ENCODE peak calls at places on chromosomes 5 and 9, in seven cellular contexts. One of them, this sample, is unnamed.

GRCh38 chr5:10719965-10720364 is 41.1 kb downstream of the DAP start:
- DNase-seq in MM.1S: no peak
- DNase-seq in foreskin fibroblast: peak
- DNase-seq in neural progenitor cell: no peak
- DNase-seq in omental fat pad: no peak
- DNase-seq in mucosa of descending colon: no peak
- DNase-seq in mammary epithelial cell: peak
- DNase-seq in this sample: no peak

GRCh38 chr9:78371981-78372380 is 75.1 kb downstream of the PSAT1 start:
- DNase-seq in MM.1S: no peak
- DNase-seq in foreskin fibroblast: no peak
- DNase-seq in neural progenitor cell: no peak
- DNase-seq in omental fat pad: no peak
- DNase-seq in mucosa of descending colon: no peak
- DNase-seq in mammary epithelial cell: no peak
- DNase-seq in this sample: no peak

GRCh38 chr5:59522201-59522831 is 371.2 kb downstream of the PDE4D start:
- DNase-seq in MM.1S: no peak
- DNase-seq in foreskin fibroblast: no peak
- DNase-seq in neural progenitor cell: no peak
- DNase-seq in omental fat pad: no peak
- DNase-seq in mucosa of descending colon: no peak
- DNase-seq in mammary epithelial cell: peak
- DNase-seq in this sample: no peak

GRCh38 chr9:90641868-90642558 is 611 bp downstream of the DIRAS2 start:
- DNase-seq in MM.1S: no peak
- DNase-seq in foreskin fibroblast: peak
- DNase-seq in neural progenitor cell: peak
- DNase-seq in omental fat pad: no peak
- DNase-seq in mucosa of descending colon: no peak
- DNase-seq in mammary epithelial cell: no peak
- DNase-seq in this sample: no peak

GRCh38 chr5:176368726-176369125 is 3.4 kb downstream of the ARL10 start:
- DNase-seq in MM.1S: no peak
- DNase-seq in foreskin fibroblast: no peak
- DNase-seq in neural progenitor cell: no peak
- DNase-seq in omental fat pad: no peak
- DNase-seq in mucosa of descending colon: no peak
- DNase-seq in mammary epithelial cell: no peak
- DNase-seq in this sample: no peak

GRCh38 chr5:98173334-98173733 is 600.1 kb upstream of the RGMB start:
- DNase-seq in MM.1S: no peak
- DNase-seq in foreskin fibroblast: peak
- DNase-seq in neural progenitor cell: no peak
- DNase-seq in omental fat pad: no peak
- DNase-seq in mucosa of descending colon: no peak
- DNase-seq in mammary epithelial cell: peak
- DNase-seq in this sample: no peak

GRCh38 chr9:32577316-32577715 is 4.4 kb upstream of the NDUFB6 start:
- DNase-seq in MM.1S: peak
- DNase-seq in foreskin fibroblast: no peak
- DNase-seq in neural progenitor cell: no peak
- DNase-seq in omental fat pad: no peak
- DNase-seq in mucosa of descending colon: no peak
- DNase-seq in mammary epithelial cell: no peak
- DNase-seq in this sample: no peak

GRCh38 chr5:15627109-15627508 is 127.1 kb downstream of the FBXL7 start:
- DNase-seq in MM.1S: no peak
- DNase-seq in foreskin fibroblast: no peak
- DNase-seq in neural progenitor cell: no peak
- DNase-seq in omental fat pad: no peak
- DNase-seq in mucosa of descending colon: no peak
- DNase-seq in mammary epithelial cell: no peak
- DNase-seq in this sample: no peak

GRCh38 chr9:92609142-92609500 is 60.8 kb downstream of the IPPK start:
- DNase-seq in MM.1S: no peak
- DNase-seq in foreskin fibroblast: peak
- DNase-seq in neural progenitor cell: peak
- DNase-seq in omental fat pad: no peak
- DNase-seq in mucosa of descending colon: no peak
- DNase-seq in mammary epithelial cell: no peak
- DNase-seq in this sample: no peak

GRCh38 chr9:122619996-122620395 is 5.5 kb downstream of the OR1Q1 start:
- DNase-seq in MM.1S: no peak
- DNase-seq in foreskin fibroblast: no peak
- DNase-seq in neural progenitor cell: no peak
- DNase-seq in omental fat pad: no peak
- DNase-seq in mucosa of descending colon: no peak
- DNase-seq in mammary epithelial cell: no peak
- DNase-seq in this sample: no peak

GRCh38 chr9:114250235-114250568 is 72.7 kb upstream of the ORM1 start:
- DNase-seq in MM.1S: no peak
- DNase-seq in foreskin fibroblast: peak
- DNase-seq in neural progenitor cell: no peak
- DNase-seq in omental fat pad: no peak
- DNase-seq in mucosa of descending colon: peak
- DNase-seq in mammary epithelial cell: no peak
- DNase-seq in this sample: no peak

GRCh38 chr9:114283551-114284111 is 39.3 kb upstream of the ORM1 start:
- DNase-seq in MM.1S: no peak
- DNase-seq in foreskin fibroblast: no peak
- DNase-seq in neural progenitor cell: no peak
- DNase-seq in omental fat pad: peak
- DNase-seq in mucosa of descending colon: peak
- DNase-seq in mammary epithelial cell: no peak
- DNase-seq in this sample: no peak

GRCh38 chr5:159337291-159337974 is 7.1 kb upstream of the IL12B start:
- DNase-seq in MM.1S: peak
- DNase-seq in foreskin fibroblast: peak
- DNase-seq in neural progenitor cell: no peak
- DNase-seq in omental fat pad: no peak
- DNase-seq in mucosa of descending colon: no peak
- DNase-seq in mammary epithelial cell: peak
- DNase-seq in this sample: no peak

GRCh38 chr9:31028137-31028536 is 1356.3 kb upstream of the ACO1 start:
- DNase-seq in MM.1S: no peak
- DNase-seq in foreskin fibroblast: no peak
- DNase-seq in neural progenitor cell: no peak
- DNase-seq in omental fat pad: no peak
- DNase-seq in mucosa of descending colon: no peak
- DNase-seq in mammary epithelial cell: no peak
- DNase-seq in this sample: no peak

GRCh38 chr9:2570615-2571479 is 50.7 kb upstream of the VLDLR start:
- DNase-seq in MM.1S: no peak
- DNase-seq in foreskin fibroblast: peak
- DNase-seq in neural progenitor cell: no peak
- DNase-seq in omental fat pad: peak
- DNase-seq in mucosa of descending colon: peak
- DNase-seq in mammary epithelial cell: peak
- DNase-seq in this sample: no peak

GRCh38 chr5:33745101-33745770 is 146.6 kb downstream of the ADAMTS12 start:
- DNase-seq in MM.1S: no peak
- DNase-seq in foreskin fibroblast: peak
- DNase-seq in neural progenitor cell: no peak
- DNase-seq in omental fat pad: no peak
- DNase-seq in mucosa of descending colon: no peak
- DNase-seq in mammary epithelial cell: no peak
- DNase-seq in this sample: no peak

GRCh38 chr5:125152461-125153189 is 406.2 kb upstream of the ZNF608 start:
- DNase-seq in MM.1S: no peak
- DNase-seq in foreskin fibroblast: no peak
- DNase-seq in neural progenitor cell: no peak
- DNase-seq in omental fat pad: no peak
- DNase-seq in mucosa of descending colon: no peak
- DNase-seq in mammary epithelial cell: no peak
- DNase-seq in this sample: no peak

GRCh38 chr5:172553838-172554344 is 87.2 kb upstream of the NEURL1B start:
- DNase-seq in MM.1S: no peak
- DNase-seq in foreskin fibroblast: no peak
- DNase-seq in neural progenitor cell: no peak
- DNase-seq in omental fat pad: no peak
- DNase-seq in mucosa of descending colon: no peak
- DNase-seq in mammary epithelial cell: no peak
- DNase-seq in this sample: no peak

GRCh38 chr5:80487444-80487828 is 464 bp upstream of the FAM151B start:
- DNase-seq in MM.1S: no peak
- DNase-seq in foreskin fibroblast: no peak
- DNase-seq in neural progenitor cell: no peak
- DNase-seq in omental fat pad: no peak
- DNase-seq in mucosa of descending colon: no peak
- DNase-seq in mammary epithelial cell: no peak
- DNase-seq in this sample: no peak

GRCh38 chr9:124066783-124067563 is 55.4 kb downstream of the LHX2 start:
- DNase-seq in MM.1S: no peak
- DNase-seq in foreskin fibroblast: no peak
- DNase-seq in neural progenitor cell: no peak
- DNase-seq in omental fat pad: no peak
- DNase-seq in mucosa of descending colon: no peak
- DNase-seq in mammary epithelial cell: no peak
- DNase-seq in this sample: no peak

GRCh38 chr5:24401767-24402166 is 243.0 kb downstream of the CDH10 start:
- DNase-seq in MM.1S: peak
- DNase-seq in foreskin fibroblast: peak
- DNase-seq in neural progenitor cell: no peak
- DNase-seq in omental fat pad: no peak
- DNase-seq in mucosa of descending colon: no peak
- DNase-seq in mammary epithelial cell: peak
- DNase-seq in this sample: no peak

GRCh38 chr9:12784461-12785250 is 9.8 kb downstream of the LURAP1L start:
- DNase-seq in MM.1S: peak
- DNase-seq in foreskin fibroblast: peak
- DNase-seq in neural progenitor cell: no peak
- DNase-seq in omental fat pad: no peak
- DNase-seq in mucosa of descending colon: no peak
- DNase-seq in mammary epithelial cell: peak
- DNase-seq in this sample: peak

GRCh38 chr5:9474241-9475002 is 71.5 kb downstream of the SEMA5A start:
- DNase-seq in MM.1S: no peak
- DNase-seq in foreskin fibroblast: peak
- DNase-seq in neural progenitor cell: no peak
- DNase-seq in omental fat pad: no peak
- DNase-seq in mucosa of descending colon: no peak
- DNase-seq in mammary epithelial cell: no peak
- DNase-seq in this sample: no peak

GRCh38 chr9:107749787-107750444 is 260.3 kb upstream of the KLF4 start:
- DNase-seq in MM.1S: no peak
- DNase-seq in foreskin fibroblast: peak
- DNase-seq in neural progenitor cell: peak
- DNase-seq in omental fat pad: peak
- DNase-seq in mucosa of descending colon: peak
- DNase-seq in mammary epithelial cell: peak
- DNase-seq in this sample: no peak

GRCh38 chr9:91714020-91714721 is 235.9 kb downstream of the ROR2 start:
- DNase-seq in MM.1S: peak
- DNase-seq in foreskin fibroblast: peak
- DNase-seq in neural progenitor cell: peak
- DNase-seq in omental fat pad: no peak
- DNase-seq in mucosa of descending colon: peak
- DNase-seq in mammary epithelial cell: peak
- DNase-seq in this sample: no peak

GRCh38 chr5:55599148-55600050 is 64.6 kb upstream of the PLPP1 start:
- DNase-seq in MM.1S: no peak
- DNase-seq in foreskin fibroblast: no peak
- DNase-seq in neural progenitor cell: no peak
- DNase-seq in omental fat pad: no peak
- DNase-seq in mucosa of descending colon: no peak
- DNase-seq in mammary epithelial cell: no peak
- DNase-seq in this sample: no peak

GRCh38 chr5:68333649-68334549 is 118.3 kb downstream of the PIK3R1 start:
- DNase-seq in MM.1S: no peak
- DNase-seq in foreskin fibroblast: peak
- DNase-seq in neural progenitor cell: no peak
- DNase-seq in omental fat pad: no peak
- DNase-seq in mucosa of descending colon: no peak
- DNase-seq in mammary epithelial cell: peak
- DNase-seq in this sample: no peak
- TF ChIP-seq CTCF in MM.1S: no peak
- TF ChIP-seq CTCF in foreskin fibroblast: peak
- TF ChIP-seq CTCF in neural progenitor cell: no peak
- TF ChIP-seq CTCF in omental fat pad: no peak
- TF ChIP-seq CTCF in mucosa of descending colon: no peak
- TF ChIP-seq CTCF in mammary epithelial cell: peak
- TF ChIP-seq CTCF in this sample: no peak

GRCh38 chr9:132595319-132595718 is 12.9 kb downstream of the BARHL1 start:
- DNase-seq in MM.1S: no peak
- DNase-seq in foreskin fibroblast: no peak
- DNase-seq in neural progenitor cell: peak
- DNase-seq in omental fat pad: no peak
- DNase-seq in mucosa of descending colon: no peak
- DNase-seq in mammary epithelial cell: no peak
- DNase-seq in this sample: no peak
- TF ChIP-seq CTCF in MM.1S: no peak
- TF ChIP-seq CTCF in foreskin fibroblast: no peak
- TF ChIP-seq CTCF in neural progenitor cell: no peak
- TF ChIP-seq CTCF in omental fat pad: no peak
- TF ChIP-seq CTCF in mucosa of descending colon: no peak
- TF ChIP-seq CTCF in mammary epithelial cell: no peak
- TF ChIP-seq CTCF in this sample: no peak

DNA sequence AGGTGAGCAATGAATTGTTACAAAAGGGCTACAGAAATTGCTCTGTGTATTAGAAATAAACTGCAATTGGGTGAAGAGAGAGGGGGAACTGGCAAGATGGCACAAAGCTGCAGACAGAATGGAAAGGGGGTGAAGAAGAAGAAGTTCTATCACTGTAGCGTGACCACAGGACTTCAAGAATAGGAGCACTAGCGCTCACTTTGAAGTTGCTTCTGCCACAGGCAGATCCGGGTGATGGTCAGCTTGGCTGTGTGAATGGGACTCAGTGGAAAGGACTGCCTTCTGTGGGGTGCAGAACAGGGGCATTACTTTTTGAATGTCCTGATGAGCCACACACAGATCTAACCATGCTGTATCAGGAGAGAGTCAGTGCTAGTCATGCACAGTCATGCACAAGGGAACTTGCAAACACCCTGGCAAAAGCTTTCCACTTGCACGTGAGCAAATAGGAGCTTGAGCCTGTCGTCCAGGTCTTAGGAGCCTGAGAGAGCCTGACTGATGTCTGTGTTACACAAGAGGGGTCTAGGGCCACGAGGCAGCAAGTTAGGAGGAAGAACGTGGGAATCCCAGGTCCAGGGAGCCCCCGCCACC is 16.3 kb downstream of the IL5 start:
- DNase-seq in MM.1S: no peak
- DNase-seq in foreskin fibroblast: peak
- DNase-seq in neural progenitor cell: no peak
- DNase-seq in omental fat pad: no peak
- DNase-seq in mucosa of descending colon: no peak
- DNase-seq in mammary epithelial cell: peak
- DNase-seq in this sample: no peak
- TF ChIP-seq CTCF in MM.1S: no peak
- TF ChIP-seq CTCF in foreskin fibroblast: no peak
- TF ChIP-seq CTCF in neural progenitor cell: no peak
- TF ChIP-seq CTCF in omental fat pad: no peak
- TF ChIP-seq CTCF in mucosa of descending colon: no peak
- TF ChIP-seq CTCF in mammary epithelial cell: no peak
- TF ChIP-seq CTCF in this sample: no peak

DNA sequence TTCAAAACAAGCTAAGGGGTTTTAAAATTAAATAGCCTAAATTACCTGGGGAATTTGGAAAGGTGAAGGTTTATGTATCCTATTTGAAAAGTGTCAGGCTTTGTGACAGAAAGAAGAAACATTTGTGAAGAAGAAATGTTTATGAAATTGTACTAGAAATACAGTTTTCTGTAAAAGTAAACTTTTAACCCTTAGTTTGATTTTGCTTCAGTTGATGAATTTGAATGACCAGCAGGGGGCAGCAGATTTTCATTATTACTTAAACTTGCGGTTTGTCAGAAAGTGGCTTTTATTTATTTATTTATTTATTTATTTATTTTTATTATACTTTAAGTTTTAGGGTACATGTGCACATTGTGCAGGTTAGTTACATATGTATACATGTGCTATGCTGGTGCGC is 58.1 kb downstream of the NNT start:
- DNase-seq in MM.1S: peak
- DNase-seq in foreskin fibroblast: peak
- DNase-seq in neural progenitor cell: peak
- DNase-seq in omental fat pad: no peak
- DNase-seq in mucosa of descending colon: no peak
- DNase-seq in mammary epithelial cell: peak
- DNase-seq in this sample: no peak
- TF ChIP-seq CTCF in MM.1S: peak
- TF ChIP-seq CTCF in foreskin fibroblast: peak
- TF ChIP-seq CTCF in neural progenitor cell: peak
- TF ChIP-seq CTCF in omental fat pad: no peak
- TF ChIP-seq CTCF in mucosa of descending colon: no peak
- TF ChIP-seq CTCF in mammary epithelial cell: peak
- TF ChIP-seq CTCF in this sample: peak